ENCODE peak calls at places on chromosomes 7 and 10, in seven cellular contexts. M is NCI-H2081; J is activated CD4-positive, alpha-beta T cell treated with anti-CD3 and anti-CD28 coated beads, Interleukin-2, amount 50 U/mL, for 24 hours; W is midbrain; C is colonic mucosa; U is left lung; H is AG08395. A is an unnamed sample.

GRCh38 chr7:137953692-137954470 is 48.0 kb downstream of the CREB3L2 start:
- DNase-seq in M (no peak), J (no peak), W (no peak), C (peak), U (no peak), H (peak), A (no peak)

GRCh38 chr10:118960166-118961090 is 69.1 kb upstream of the NANOS1 start:
- DNase-seq in M (no peak), J (no peak), W (no peak), C (no peak), U (no peak), H (no peak), A (no peak)

GRCh38 chr7:143331179-143331825 is 15.4 kb downstream of the CLCN1 start:
- DNase-seq in M (no peak), J (no peak), W (no peak), C (no peak), U (no peak), H (peak), A (peak)

GRCh38 chr7:78121878-78122277 is 323.3 kb downstream of the PHTF2 start:
- DNase-seq in M (no peak), J (no peak), W (no peak), C (no peak), U (no peak), H (no peak), A (no peak)

GRCh38 chr10:29648983-29649268 is 14.2 kb upstream of the SVIL start:
- DNase-seq in M (no peak), J (no peak), W (no peak), C (peak), U (no peak), H (no peak), A (no peak)

GRCh38 chr7:749121-749520 is 22.0 kb upstream of the PRKAR1B start:
- DNase-seq in M (no peak), J (no peak), W (no peak), C (no peak), U (peak), H (no peak), A (no peak)

GRCh38 chr10:17965649-17966048 is 13.9 kb downstream of the SLC39A12 start:
- DNase-seq in M (no peak), J (no peak), W (no peak), C (peak), U (no peak), H (no peak), A (no peak)

GRCh38 chr7:158975526-158976467 is 119.4 kb downstream of the DYNC2I1 start:
- DNase-seq in M (peak), J (peak), W (no peak), C (no peak), U (no peak), H (no peak), A (no peak)

GRCh38 chr7:146150153-146150552 is 33.6 kb downstream of the CNTNAP2 start:
- DNase-seq in M (no peak), J (no peak), W (no peak), C (no peak), U (no peak), H (no peak), A (no peak)

GRCh38 chr7:146791344-146792300 is 675.0 kb downstream of the CNTNAP2 start:
- DNase-seq in M (no peak), J (no peak), W (no peak), C (no peak), U (no peak), H (no peak), A (no peak)

GRCh38 chr10:29392376-29393021 is 103.6 kb downstream of the LYZL1 start:
- DNase-seq in M (peak), J (no peak), W (peak), C (peak), U (no peak), H (peak), A (no peak)

GRCh38 chr10:23505797-23506465 is 67.1 kb downstream of the OTUD1 start:
- DNase-seq in M (no peak), J (no peak), W (no peak), C (no peak), U (no peak), H (no peak), A (no peak)

GRCh38 chr7:29255839-29256782 is 61.5 kb downstream of the CHN2 start:
- DNase-seq in M (no peak), J (no peak), W (no peak), C (no peak), U (no peak), H (no peak), A (no peak)

GRCh38 chr10:7952251-7952650 is 102.2 kb upstream of the GATA3 start:
- DNase-seq in M (no peak), J (no peak), W (no peak), C (no peak), U (no peak), H (no peak), A (no peak)

A was measured in GOT3.